ENCODE peak calls at places on chromosomes 5 and 9, in seven cellular contexts. Z is mesendoderm, J is astrocyte, B is osteoblast, S is thoracic aorta, V is GM23248, L is neural progenitor cell. X is an unnamed sample.
A peak's percentile ranks its signal among the peaks of the same experiment; 100 is the strongest.

GRCh38 chr5:20157089-20157488 is 169.1 kb upstream of the CDH18 start:
- DNase-seq in S (no peak), J (peak; percentile 24), V (no peak), Z (no peak), B (no peak), L (no peak), X (no peak)

GRCh38 chr5:139232161-139232724 is 34.1 kb upstream of the SIL1 start:
- DNase-seq in L (no peak), J (no peak), B (peak; percentile 48), S (no peak), V (peak; percentile 14), Z (peak; percentile 49), X (no peak)

GRCh38 chr5:149936700-149937091 is 7.9 kb downstream of the PDE6A start:
- DNase-seq in L (no peak), S (no peak), J (no peak), B (no peak), Z (no peak), V (peak; percentile 55), X (no peak)

GRCh38 chr5:72468606-72469005 is 38.6 kb downstream of the ZNF366 start:
- DNase-seq in Z (no peak), S (no peak), B (no peak), J (no peak), V (no peak), L (no peak), X (no peak)

GRCh38 chr9:37215456-37216229 is 95.3 kb downstream of the ZCCHC7 start:
- DNase-seq in J (peak; percentile 72), Z (no peak), B (no peak), L (no peak), V (peak; percentile 64), S (no peak), X (no peak)

GRCh38 chr9:91558879-91559278 is 135.2 kb upstream of the NFIL3 start:
- DNase-seq in L (no peak), Z (no peak), B (no peak), S (no peak), V (peak; percentile 61), J (no peak), X (no peak)

GRCh38 chr5:134026521-134027202 is 21.9 kb upstream of the VDAC1 start:
- DNase-seq in B (peak; percentile 78), Z (peak; percentile 90), L (peak; percentile 83), S (no peak), J (peak; percentile 60), V (peak; percentile 62), X (peak; percentile 71)

GRCh38 chr5:102890133-102890532 is 135.0 kb downstream of the PAM start:
- DNase-seq in J (no peak), L (no peak), V (no peak), B (no peak), Z (no peak), S (no peak), X (no peak)

GRCh38 chr5:116320486-116320885 is 235.7 kb downstream of the COMMD10 start:
- DNase-seq in S (no peak), B (peak; percentile 1), V (no peak), J (peak; percentile 8), L (no peak), Z (no peak), X (peak; percentile 26)

GRCh38 chr5:113199122-113199905 is 222.7 kb downstream of the DCP2 start:
- DNase-seq in Z (peak; percentile 85), L (peak; percentile 24), B (peak; percentile 41), S (no peak), J (peak; percentile 71), V (peak; percentile 69), X (peak; percentile 27)

GRCh38 chr5:2797160-2797559 is 45.7 kb upstream of the IRX2 start:
- DNase-seq in B (no peak), S (no peak), L (no peak), V (no peak), Z (no peak), J (no peak), X (no peak)

GRCh38 chr5:112648264-112648663 is 89.4 kb upstream of the APC start:
- DNase-seq in L (no peak), S (no peak), J (no peak), Z (no peak), B (no peak), V (no peak), X (no peak)

GRCh38 chr5:139446956-139447779 is 7.8 kb upstream of the DNAJC18 start:
- DNase-seq in J (peak; percentile 31), S (no peak), L (no peak), V (peak; percentile 84), B (peak; percentile 71), Z (no peak), X (no peak)

GRCh38 chr5:98936948-98937715 is 8.3 kb upstream of the CHD1 start:
- DNase-seq in V (peak; percentile 28), J (no peak), S (no peak), Z (no peak), L (no peak), B (no peak), X (no peak)

GRCh38 chr5:32217886-32218396 is 43.8 kb upstream of the GOLPH3 start:
- DNase-seq in J (no peak), Z (no peak), S (no peak), L (peak; percentile 42), B (no peak), V (no peak), X (no peak)

GRCh38 chr5:132425009-132425937 is 55.8 kb downstream of the SLC22A5 start:
- DNase-seq in B (peak; percentile 90), J (peak; percentile 92), S (no peak), Z (no peak), V (peak; percentile 95), L (no peak), X (peak; percentile 86)

GRCh38 chr5:164518741-164519080 is 1013.3 kb downstream of the MAT2B start:
- DNase-seq in J (no peak), Z (no peak), V (no peak), L (no peak), S (no peak), B (no peak), X (no peak)

GRCh38 chr9:91234523-91234922 is 127.2 kb downstream of the AUH start:
- DNase-seq in L (peak; percentile 44), V (no peak), B (peak; percentile 32), Z (no peak), S (no peak), J (no peak), X (no peak)

GRCh38 chr5:33631786-33632185 is 191.0 kb downstream of the TARS1 start:
- DNase-seq in B (peak; percentile 18), J (peak; percentile 51), Z (no peak), V (peak; percentile 42), S (no peak), L (no peak), X (peak; percentile 42)

GRCh38 chr5:34582364-34582763 is 73.8 kb upstream of the RAI14 start:
- DNase-seq in J (no peak), L (peak; percentile 20), S (no peak), Z (peak; percentile 50), B (no peak), V (no peak), X (no peak)

GRCh38 chr5:175836741-175837729 is 34.3 kb upstream of the CPLX2 start:
- DNase-seq in S (no peak), Z (no peak), J (no peak), V (no peak), L (no peak), B (no peak), X (no peak)

GRCh38 chr9:78786794-78787193 is 489.9 kb downstream of the PSAT1 start:
- DNase-seq in V (peak; percentile 87), B (no peak), S (no peak), L (no peak), J (peak; percentile 70), Z (no peak), X (peak; percentile 64)

GRCh38 chr5:175094461-175094860 is 349.5 kb downstream of the DRD1 start:
- DNase-seq in L (no peak), Z (no peak), V (no peak), S (no peak), B (no peak), J (no peak), X (no peak)

GRCh38 chr5:11363779-11364178 is 540.5 kb downstream of the CTNND2 start:
- DNase-seq in Z (no peak), S (no peak), J (no peak), L (no peak), B (no peak), V (no peak), X (no peak)

GRCh38 chr5:115573133-115573532 is 28.6 kb upstream of the FEM1C start:
- DNase-seq in V (peak; percentile 55), S (no peak), J (peak; percentile 75), B (no peak), L (no peak), Z (no peak), X (peak; percentile 55)

GRCh38 chr5:107635276-107635675 is 35.5 kb downstream of the EFNA5 start:
- DNase-seq in J (no peak), B (no peak), L (no peak), Z (no peak), S (no peak), V (no peak), X (no peak)

GRCh38 chr5:32307769-32308194 is 5.0 kb downstream of the MTMR12 start:
- DNase-seq in Z (no peak), B (no peak), J (no peak), L (no peak), V (no peak), S (no peak), X (no peak)

GRCh38 chr5:55344392-55344992 is 36.7 kb downstream of the MTREX start:
- DNase-seq in S (peak; percentile 45), J (peak; percentile 26), Z (peak; percentile 65), L (peak; percentile 33), V (peak; percentile 53), B (peak; percentile 30), X (peak; percentile 87)
- H3K36me3 ChIP-seq in S (peaks cover 21% of the 10 kb centered on the region), J (peaks cover 44% of the 10 kb centered on the region), Z (no peaks in the 10 kb centered on the region), L (peaks cover 29% of the 10 kb centered on the region), V (peaks cover 54% of the 10 kb centered on the region), B (peaks cover 58% of the 10 kb centered on the region), X (peaks cover 28% of the 10 kb centered on the region)

DNA sequence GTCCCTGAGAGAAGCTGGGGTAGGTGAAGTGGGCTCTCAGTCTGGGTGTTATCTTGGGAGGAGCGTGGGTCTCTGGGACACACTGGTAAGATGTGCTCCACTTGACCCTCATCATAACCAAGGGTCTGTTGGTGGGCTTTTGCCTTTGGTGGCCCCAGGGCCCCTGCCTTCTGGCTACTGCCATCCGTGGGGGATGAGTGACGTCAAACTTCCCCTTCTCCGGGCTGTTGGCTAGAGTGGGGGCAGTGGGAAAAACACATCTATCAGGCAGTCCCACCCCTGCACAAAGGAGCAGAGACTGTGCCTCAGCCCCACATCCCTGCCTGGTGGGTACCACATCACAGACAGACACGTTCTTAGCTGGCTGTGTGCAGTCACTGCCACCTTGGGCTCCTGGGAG is 35.1 kb downstream of the GADD45G start:
- DNase-seq in S (no peak), B (no peak), L (no peak), Z (no peak), V (no peak), J (no peak), X (no peak)
- H3K27ac ChIP-seq in S (peak overlapping the region; percentile 89), B (no peak overlapping the region), L (no peak overlapping the region), Z (no peak overlapping the region), V (no peak overlapping the region), J (no peak overlapping the region), X (no peak overlapping the region)

GRCh38 chr9:114643001-114643400 is 14.6 kb downstream of the TEX53 start:
- DNase-seq in S (no peak), L (no peak), Z (no peak), J (no peak), B (no peak), V (no peak), X (no peak)
- H3K36me3 ChIP-seq in S (peaks cover 39% of the 10 kb centered on the region), L (no peaks in the 10 kb centered on the region), Z (no peaks in the 10 kb centered on the region), J (no peaks in the 10 kb centered on the region), B (peaks cover 16% of the 10 kb centered on the region), V (peaks cover 6% of the 10 kb centered on the region), X (no peaks in the 10 kb centered on the region)

DNA sequence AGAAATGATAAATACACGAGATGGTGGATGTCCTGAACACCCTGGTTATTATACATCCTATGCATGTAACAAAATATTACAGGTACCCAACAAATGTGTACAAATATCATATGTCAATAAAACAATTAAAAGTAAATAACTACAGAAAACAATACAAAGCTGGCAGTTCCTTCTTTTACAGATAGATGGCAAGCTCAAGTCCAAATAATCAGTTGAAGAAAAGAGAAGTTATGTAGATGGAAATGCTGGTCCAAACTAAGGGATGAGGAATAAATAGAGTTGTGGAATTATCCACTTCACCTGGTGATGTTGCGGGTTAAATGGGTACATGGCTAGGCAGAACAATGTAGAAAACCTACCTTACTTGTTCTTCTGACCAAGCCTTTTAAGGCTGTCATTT is 79.4 kb downstream of the PALM2AKAP2 start:
- DNase-seq in B (no peak), L (no peak), V (peak; percentile 36), Z (no peak), J (no peak), S (no peak), X (no peak)
- H3K27ac ChIP-seq in B (no peak overlapping the region), L (no peak overlapping the region), V (no peak overlapping the region), Z (no peak overlapping the region), J (no peak overlapping the region), S (no peak overlapping the region), X (no peak overlapping the region)

X was measured in brain microvascular endothelial cell.